ENCODE peak calls at places on chromosomes 7 and 10, in eight cellular contexts. F is nephron progenitor cell, H is GM10248, T is transverse colon, R is astrocyte of the spinal cord, N is tibial nerve, M is neural crest cell, D is OCI-LY7. W is an unnamed sample.

GRCh38 chr10:49089152-49089788 is 26.1 kb downstream of the VSTM4 start:
- DNase-seq in H (no peak), T (no peak), D (no peak), R (no peak), N (no peak), F (no peak), M (no peak), W (no peak)

GRCh38 chr7:141663081-141663510 is 38.9 kb downstream of the DENND11 start:
- DNase-seq in T (peak), N (no peak), R (no peak), D (no peak), M (no peak), F (no peak), H (no peak), W (peak)

GRCh38 chr7:85830982-85831381 is 644.1 kb upstream of the SEMA3D start:
- DNase-seq in D (no peak), M (no peak), T (no peak), N (no peak), F (no peak), R (no peak), H (no peak), W (no peak)

GRCh38 chr7:149224352-149224751 is 15.1 kb upstream of the ZNF212 start:
- DNase-seq in R (no peak), T (no peak), H (no peak), F (no peak), D (no peak), M (no peak), N (no peak), W (no peak)

GRCh38 chr7:31326416-31326815 is 14.1 kb downstream of the NEUROD6 start:
- DNase-seq in R (no peak), M (no peak), F (no peak), D (no peak), T (no peak), H (no peak), N (no peak), W (no peak)

GRCh38 chr10:78602201-78602917 is 466.4 kb upstream of the ZMIZ1 start:
- DNase-seq in M (no peak), N (no peak), T (no peak), H (no peak), D (no peak), F (no peak), R (no peak), W (no peak)

GRCh38 chr10:89921422-89921821 is 220.0 kb downstream of the KIF20B start:
- DNase-seq in N (no peak), M (no peak), H (no peak), F (no peak), D (no peak), R (peak), T (no peak), W (no peak)

GRCh38 chr10:80468002-80468401 is 13.9 kb downstream of the TSPAN14 start:
- DNase-seq in R (no peak), N (peak), D (peak), H (no peak), F (peak), M (peak), T (peak), W (peak)

GRCh38 chr10:22481687-22482539 is 136.6 kb downstream of the SPAG6 start:
- DNase-seq in N (no peak), T (no peak), H (no peak), M (no peak), F (no peak), R (no peak), D (no peak), W (peak)

GRCh38 chr7:33766396-33766795 is 138.9 kb upstream of the BMPER start:
- DNase-seq in M (no peak), T (no peak), N (no peak), R (no peak), F (no peak), D (no peak), H (no peak), W (peak)

GRCh38 chr7:103889451-103889850 is 100.0 kb downstream of the RELN start:
- DNase-seq in M (no peak), F (no peak), D (no peak), N (no peak), H (no peak), T (no peak), R (no peak), W (no peak)

GRCh38 chr10:123703195-123703790 is 37.1 kb downstream of the GPR26 start:
- DNase-seq in N (no peak), T (no peak), R (no peak), F (no peak), H (no peak), D (no peak), M (no peak), W (no peak)

GRCh38 chr7:129845972-129846327 is 106.8 kb downstream of the UBE2H start:
- DNase-seq in N (no peak), H (no peak), D (no peak), R (peak), T (no peak), M (no peak), F (no peak), W (peak)

GRCh38 chr7:132061931-132062330 is 505.5 kb upstream of the PODXL start:
- DNase-seq in T (no peak), M (no peak), R (no peak), N (no peak), H (no peak), F (no peak), D (no peak), W (peak)

GRCh38 chr10:7544203-7544602 is 122.6 kb downstream of the ITIH5 start:
- DNase-seq in D (no peak), M (no peak), H (no peak), T (no peak), F (no peak), R (no peak), N (no peak), W (peak)

GRCh38 chr7:82441916-82442478 is 1.6 kb downstream of the CACNA2D1 start:
- DNase-seq in M (no peak), R (peak), F (no peak), D (no peak), N (no peak), H (no peak), T (no peak), W (peak)

GRCh38 chr7:122532406-122533269 is 166.3 kb downstream of the RNF133 start:
- DNase-seq in R (peak), H (peak), N (no peak), T (no peak), D (no peak), F (no peak), M (no peak), W (peak)

GRCh38 chr7:41508755-41509154 is 194.1 kb downstream of the INHBA start:
- DNase-seq in F (no peak), R (no peak), M (no peak), D (no peak), N (no peak), T (no peak), H (no peak), W (peak)

GRCh38 chr7:50346548-50347497 is 42.3 kb downstream of the IKZF1 start:
- DNase-seq in N (no peak), H (no peak), F (no peak), R (no peak), T (no peak), D (no peak), M (no peak), W (no peak)

GRCh38 chr7:2214636-2215035 is 18.1 kb downstream of the MAD1L1 start:
- DNase-seq in T (no peak), H (no peak), F (no peak), M (no peak), D (no peak), R (no peak), N (no peak), W (no peak)

GRCh38 chr7:152103066-152103465 is 77.6 kb downstream of the GALNT11 start:
- DNase-seq in F (no peak), R (no peak), M (no peak), D (no peak), T (no peak), H (no peak), N (no peak), W (no peak)

GRCh38 chr7:125892434-125892833 is 962.8 kb upstream of the POT1 start:
- DNase-seq in T (no peak), R (no peak), D (no peak), M (no peak), N (no peak), F (no peak), H (no peak), W (no peak)

GRCh38 chr10:43409385-43410109 is 561 bp upstream of the HNRNPF start:
- DNase-seq in M (peak), H (no peak), R (no peak), N (no peak), F (no peak), T (peak), D (no peak), W (no peak)

GRCh38 chr10:24756283-24756682 is 32.6 kb upstream of the ARHGAP21 start:
- DNase-seq in F (no peak), D (no peak), M (no peak), R (no peak), N (no peak), H (no peak), T (no peak), W (no peak)

GRCh38 chr7:35037526-35038339 is 448 bp upstream of the DPY19L1 start:
- DNase-seq in T (peak), M (peak), D (peak), H (peak), F (peak), N (peak), R (peak), W (peak)

GRCh38 chr10:71753091-71753959 is 20.0 kb downstream of the VSIR start:
- DNase-seq in F (no peak), D (no peak), N (peak), H (no peak), R (no peak), M (no peak), T (peak), W (no peak)

GRCh38 chr10:29857843-29858242 is 201.5 kb downstream of the JCAD start:
- DNase-seq in R (no peak), H (no peak), M (no peak), F (no peak), D (no peak), N (no peak), T (no peak), W (no peak)

GRCh38 chr10:29856295-29856694 is 203.1 kb downstream of the JCAD start:
- DNase-seq in R (no peak), N (no peak), H (no peak), T (no peak), M (no peak), F (no peak), D (no peak), W (no peak)

GRCh38 chr10:29859521-29860130 is 199.8 kb downstream of the JCAD start:
- DNase-seq in D (no peak), R (peak), H (no peak), F (no peak), T (no peak), M (no peak), N (no peak), W (no peak)

GRCh38 chr10:29860159-29860558 is 199.2 kb downstream of the JCAD start:
- DNase-seq in H (no peak), N (no peak), M (no peak), R (peak), F (no peak), T (no peak), D (no peak), W (no peak)

DNA sequence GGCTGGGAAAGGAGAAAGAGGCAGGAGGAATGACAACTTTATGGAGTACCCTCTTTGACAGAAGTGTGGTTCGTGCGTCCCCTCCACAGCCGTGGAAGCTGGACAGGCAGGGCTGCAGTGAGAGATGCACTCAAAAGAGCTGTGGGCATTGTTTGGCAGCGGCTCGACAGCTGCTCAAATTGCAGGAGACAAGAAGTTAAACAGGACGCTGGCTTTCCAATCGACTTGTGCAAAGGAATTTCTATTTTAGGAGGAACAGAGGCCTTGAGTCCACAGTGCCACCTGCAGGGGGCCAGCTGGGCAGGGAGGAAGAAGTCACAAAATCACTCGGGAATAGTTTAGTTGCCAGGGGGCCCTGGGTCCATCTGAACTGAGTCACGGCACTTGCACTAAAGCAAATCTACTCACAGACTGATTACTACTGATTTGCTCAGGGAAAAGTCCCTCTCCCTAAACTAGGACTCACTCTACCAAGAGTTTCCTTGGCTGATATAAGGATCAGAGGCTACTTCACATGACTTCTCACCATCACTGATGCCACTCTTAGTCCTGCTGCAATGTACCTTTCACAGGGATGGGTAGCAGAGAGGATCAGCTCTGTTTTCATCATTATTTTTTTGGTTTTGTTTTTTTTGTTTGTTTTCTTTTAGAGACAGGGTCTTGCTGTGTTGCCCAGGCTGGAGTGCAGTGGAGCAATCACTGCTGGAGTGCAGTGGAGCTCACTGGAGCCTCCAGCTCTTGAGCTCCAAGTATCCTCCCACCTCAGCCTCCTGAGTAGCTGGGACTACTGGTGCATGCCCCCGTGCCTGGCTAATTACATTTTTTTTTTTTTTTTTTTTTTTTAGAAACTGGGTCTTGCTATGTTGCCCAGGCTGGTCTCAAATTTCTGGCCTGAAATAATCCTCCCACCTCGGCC is 200.8 kb downstream of the JCAD start:
- DNase-seq in T (peak), F (peak), H (no peak), M (peak), N (no peak), D (no peak), R (peak), W (peak)
- TF ChIP-seq CTCF in T (peak), F (peak), H (no peak), M (peak), N (peak), D (no peak), R (peak), W (peak)

DNA sequence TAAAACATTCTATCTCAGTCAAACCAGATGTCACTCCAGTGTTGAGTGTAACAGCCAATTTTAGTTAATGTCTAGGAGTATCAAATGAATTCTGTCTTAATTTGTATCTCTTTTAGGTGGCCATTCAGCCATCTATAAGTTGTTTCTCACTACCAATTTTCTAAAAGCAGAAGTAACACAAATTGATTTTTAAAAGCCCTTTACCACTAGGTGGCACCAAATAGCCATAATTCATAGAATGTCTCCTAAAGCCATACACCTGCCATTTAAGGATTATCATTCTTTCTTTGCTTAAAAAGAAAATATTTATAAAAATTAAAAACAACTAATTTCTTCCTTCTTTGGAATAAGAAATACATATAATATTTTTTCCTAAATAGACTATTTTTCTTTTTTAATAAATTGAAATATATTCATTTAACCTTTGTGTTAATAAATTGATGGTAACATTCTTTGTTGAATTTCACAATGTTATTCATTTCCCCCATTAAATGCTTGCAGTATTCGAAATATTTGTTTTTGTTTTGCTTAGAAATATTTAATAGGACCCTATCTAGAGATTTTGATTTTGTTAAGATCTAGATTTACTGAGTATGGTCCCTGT is 107.8 kb upstream of the PPP1R3A start:
- DNase-seq in D (peak), R (peak), M (peak), F (peak), T (no peak), H (peak), N (peak), W (peak)
- TF ChIP-seq CTCF in D (peak), R (peak), M (peak), F (peak), T (peak), H (peak), N (no peak), W (peak)

GRCh38 chr7:156582591-156583123 is 57.9 kb upstream of the RNF32 start:
- DNase-seq in H (no peak), T (no peak), N (no peak), F (no peak), M (no peak), D (no peak), R (no peak), W (no peak)
- TF ChIP-seq CTCF in H (no peak), T (no peak), N (no peak), F (no peak), M (no peak), D (peak), R (no peak), W (no peak)

GRCh38 chr7:12670071-12670729 is 17.2 kb upstream of the ARL4A start:
- DNase-seq in F (no peak), N (no peak), T (no peak), R (peak), D (no peak), M (no peak), H (no peak), W (peak)

GRCh38 chr7:12674053-12674452 is 13.4 kb upstream of the ARL4A start:
- DNase-seq in R (no peak), T (no peak), M (no peak), H (no peak), F (no peak), N (no peak), D (no peak), W (no peak)

GRCh38 chr7:12670759-12671545 is 16.5 kb upstream of the ARL4A start:
- DNase-seq in H (no peak), T (no peak), F (no peak), R (no peak), N (no peak), D (no peak), M (no peak), W (no peak)

GRCh38 chr7:12674861-12675260 is 12.6 kb upstream of the ARL4A start:
- DNase-seq in H (peak), N (no peak), D (peak), R (peak), T (peak), F (no peak), M (no peak), W (peak)
- TF ChIP-seq CTCF in H (no peak), N (no peak), D (peak), R (peak), T (peak), F (no peak), M (peak), W (peak)

DNA sequence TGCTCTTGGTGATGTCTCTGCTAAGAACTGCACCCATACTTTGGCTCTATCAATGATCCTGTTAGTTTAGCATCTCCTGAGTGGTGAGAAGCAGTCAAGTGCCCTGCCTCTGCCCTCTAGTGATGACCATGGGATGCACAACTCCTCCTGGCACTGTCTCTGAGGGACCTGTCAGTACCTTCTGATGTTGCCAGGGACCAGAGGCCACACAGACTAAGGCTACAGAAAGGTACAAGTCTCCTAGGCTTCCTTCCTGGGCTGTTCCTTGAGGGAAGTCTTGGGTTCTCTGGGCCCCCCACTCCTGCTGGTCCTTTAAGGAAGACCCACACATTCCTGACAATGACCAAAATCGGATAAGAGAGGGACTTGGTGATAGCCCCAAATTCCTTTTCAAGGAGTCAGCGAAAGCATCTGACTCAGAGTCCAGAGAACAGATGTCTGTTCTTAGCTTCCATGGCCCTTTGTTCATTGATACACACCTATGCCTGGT is 15.3 kb downstream of the NKX2-3 start:
- DNase-seq in R (no peak), N (no peak), M (no peak), F (no peak), H (peak), D (peak), T (no peak), W (no peak)
- TF ChIP-seq CTCF in R (peak), N (no peak), M (peak), F (peak), H (no peak), D (peak), T (peak), W (peak)

DNA sequence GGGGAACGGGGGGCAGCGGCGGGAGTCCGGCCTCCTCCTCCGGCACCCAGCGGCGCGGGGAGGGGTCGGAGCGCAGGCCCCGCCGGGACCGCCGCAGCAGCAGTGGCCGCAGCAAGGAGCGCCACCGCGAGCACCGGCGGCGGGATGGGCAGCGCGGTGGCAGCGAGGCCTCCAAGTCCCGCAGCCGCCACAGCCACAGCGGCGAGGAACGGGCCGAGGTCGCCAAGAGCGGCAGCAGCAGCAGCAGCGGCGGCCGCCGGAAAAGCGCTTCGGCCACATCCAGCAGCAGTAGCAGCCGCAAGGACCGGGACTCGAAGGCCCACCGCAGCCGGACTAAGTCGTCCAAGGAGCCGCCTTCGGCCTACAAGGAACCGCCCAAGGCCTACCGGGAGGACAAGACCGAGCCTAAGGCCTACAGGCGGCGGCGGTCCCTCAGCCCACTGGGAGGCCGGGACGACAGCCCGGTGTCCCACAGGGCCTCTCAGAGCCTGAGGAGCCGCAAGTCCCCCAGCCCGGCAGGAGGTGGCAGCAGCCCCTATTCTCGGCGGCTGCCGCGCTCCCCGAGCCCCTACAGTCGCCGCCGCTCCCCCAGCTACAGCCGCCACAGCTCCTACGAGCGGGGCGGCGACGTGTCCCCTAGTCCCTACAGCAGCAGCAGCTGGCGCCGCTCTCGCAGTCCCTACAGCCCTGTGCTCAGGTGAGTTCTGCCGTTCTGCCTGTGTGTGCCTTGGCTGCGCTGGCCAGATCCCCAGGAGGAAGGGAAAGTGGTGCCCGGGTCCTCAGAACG is 1.3 kb downstream of the CDK13 start:
- DNase-seq in N (peak), D (peak), R (peak), F (peak), T (peak), M (peak), H (peak), W (peak)
- TF ChIP-seq CTCF in N (peak), D (peak), R (peak), F (peak), T (peak), M (peak), H (peak), W (peak)

DNA sequence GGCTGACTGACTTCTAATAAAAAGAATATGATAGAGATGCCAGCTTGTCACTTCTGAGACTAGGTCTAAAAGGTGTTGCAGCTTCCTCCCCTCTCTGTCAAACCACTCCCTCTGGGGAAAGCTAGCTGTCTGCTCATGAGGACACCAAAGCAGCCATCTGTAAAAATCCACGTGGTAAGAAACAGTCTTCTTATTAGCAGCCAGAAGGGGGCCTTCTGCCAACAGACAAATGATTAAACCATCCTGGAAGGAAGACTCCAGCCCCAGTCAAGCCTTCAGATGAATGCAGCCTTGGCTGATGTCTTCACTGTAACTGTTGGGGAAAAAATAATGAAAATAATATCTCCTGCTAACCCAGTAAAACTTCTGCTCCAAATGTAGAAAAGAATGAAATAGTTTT is 41.9 kb upstream of the DAGLB start:
- DNase-seq in M (no peak), N (no peak), H (no peak), T (no peak), D (peak), R (no peak), F (no peak), W (no peak)
- TF ChIP-seq CTCF in M (peak), N (no peak), H (no peak), T (no peak), D (peak), R (no peak), F (no peak), W (no peak)